ENCODE peak calls at places on chromosomes 12 and 14, in nine cellular contexts. One of them, this sample, is unnamed.

GRCh38 chr14:93536945-93537344 is 106.2 kb downstream of the UNC79 start:
- DNase-seq in ELF-1: no peak
- DNase-seq in Panc1: no peak
- DNase-seq in cardiac fibroblast: peak
- DNase-seq in PC-9: no peak
- DNase-seq in ecto neural progenitor cell: no peak
- DNase-seq in Ammon's horn: no peak
- DNase-seq in tibial nerve: no peak
- DNase-seq in fibroblast of lung: no peak
- DNase-seq in this sample: no peak

GRCh38 chr12:22656835-22657234 is 31.9 kb downstream of the ETNK1 start:
- DNase-seq in ecto neural progenitor cell: no peak
- DNase-seq in Panc1: no peak
- DNase-seq in PC-9: no peak
- DNase-seq in Ammon's horn: no peak
- DNase-seq in ELF-1: no peak
- DNase-seq in fibroblast of lung: no peak
- DNase-seq in cardiac fibroblast: no peak
- DNase-seq in tibial nerve: no peak
- DNase-seq in this sample: no peak

GRCh38 chr14:34113051-34113511 is 162.2 kb upstream of the EGLN3 start:
- DNase-seq in PC-9: peak
- DNase-seq in ELF-1: no peak
- DNase-seq in Ammon's horn: no peak
- DNase-seq in fibroblast of lung: peak
- DNase-seq in ecto neural progenitor cell: no peak
- DNase-seq in cardiac fibroblast: peak
- DNase-seq in tibial nerve: no peak
- DNase-seq in Panc1: no peak
- DNase-seq in this sample: no peak

GRCh38 chr14:70907996-70908917 is 998 bp downstream of the PCNX1 start:
- DNase-seq in Panc1: no peak
- DNase-seq in cardiac fibroblast: peak
- DNase-seq in tibial nerve: peak
- DNase-seq in Ammon's horn: peak
- DNase-seq in ecto neural progenitor cell: peak
- DNase-seq in ELF-1: peak
- DNase-seq in fibroblast of lung: peak
- DNase-seq in PC-9: no peak
- DNase-seq in this sample: peak

GRCh38 chr12:101604132-101604531 is 9.4 kb downstream of the MYBPC1 start:
- DNase-seq in Ammon's horn: no peak
- DNase-seq in cardiac fibroblast: no peak
- DNase-seq in fibroblast of lung: no peak
- DNase-seq in ELF-1: no peak
- DNase-seq in ecto neural progenitor cell: no peak
- DNase-seq in Panc1: no peak
- DNase-seq in PC-9: peak
- DNase-seq in tibial nerve: no peak
- DNase-seq in this sample: no peak

GRCh38 chr14:93929657-93930056 is 2.5 kb downstream of the FAM181A start:
- DNase-seq in ELF-1: no peak
- DNase-seq in fibroblast of lung: no peak
- DNase-seq in Ammon's horn: no peak
- DNase-seq in PC-9: no peak
- DNase-seq in tibial nerve: no peak
- DNase-seq in ecto neural progenitor cell: no peak
- DNase-seq in Panc1: no peak
- DNase-seq in cardiac fibroblast: no peak
- DNase-seq in this sample: no peak

GRCh38 chr14:79971330-79971729 is 240.0 kb downstream of the DIO2 start:
- DNase-seq in fibroblast of lung: peak
- DNase-seq in Ammon's horn: no peak
- DNase-seq in ecto neural progenitor cell: no peak
- DNase-seq in cardiac fibroblast: peak
- DNase-seq in ELF-1: no peak
- DNase-seq in Panc1: no peak
- DNase-seq in tibial nerve: no peak
- DNase-seq in PC-9: no peak
- DNase-seq in this sample: peak

GRCh38 chr14:31197671-31198070 is 9.9 kb downstream of the HECTD1 start:
- DNase-seq in cardiac fibroblast: no peak
- DNase-seq in fibroblast of lung: no peak
- DNase-seq in Ammon's horn: no peak
- DNase-seq in tibial nerve: no peak
- DNase-seq in ecto neural progenitor cell: no peak
- DNase-seq in Panc1: no peak
- DNase-seq in ELF-1: no peak
- DNase-seq in PC-9: no peak
- DNase-seq in this sample: no peak

GRCh38 chr14:61940669-61941420 is 178.6 kb downstream of the SNAPC1 start:
- DNase-seq in tibial nerve: no peak
- DNase-seq in ELF-1: peak
- DNase-seq in fibroblast of lung: peak
- DNase-seq in PC-9: no peak
- DNase-seq in cardiac fibroblast: no peak
- DNase-seq in ecto neural progenitor cell: peak
- DNase-seq in Panc1: no peak
- DNase-seq in Ammon's horn: no peak
- DNase-seq in this sample: no peak

GRCh38 chr12:75694891-75695290 is 183.5 kb upstream of the KRR1 start:
- DNase-seq in Panc1: no peak
- DNase-seq in Ammon's horn: no peak
- DNase-seq in tibial nerve: no peak
- DNase-seq in ELF-1: no peak
- DNase-seq in PC-9: no peak
- DNase-seq in cardiac fibroblast: peak
- DNase-seq in ecto neural progenitor cell: no peak
- DNase-seq in fibroblast of lung: peak
- DNase-seq in this sample: no peak

GRCh38 chr12:4526923-4527546 is 11.7 kb upstream of the RAD51AP1 start:
- DNase-seq in cardiac fibroblast: peak
- DNase-seq in Panc1: no peak
- DNase-seq in PC-9: no peak
- DNase-seq in ecto neural progenitor cell: no peak
- DNase-seq in tibial nerve: no peak
- DNase-seq in fibroblast of lung: peak
- DNase-seq in ELF-1: no peak
- DNase-seq in Ammon's horn: no peak
- DNase-seq in this sample: no peak

This sample was measured in lower leg skin.